ENCODE peak calls at places on chromosomes 13 and 19, in seven cellular contexts. T is GM23338, Z is GM23248, O is HCT116, S is PC-3, U is MM.1S, H is SK-N-SH. M is an unnamed sample. For H3K9me2 and H3K27me3, the result is how much of the 10 kb centered on the place peaks cover.

GRCh38 chr19:16117594-16118033 is 5.9 kb downstream of the RAB8A start:
- DNase-seq in H (no peak), O (no peak), S (no peak), U (peak), T (peak), Z (no peak), M (peak)

GRCh38 chr19:10112895-10113591 is 1.6 kb downstream of the P2RY11 start:
- DNase-seq in O (no peak), S (peak), Z (peak), T (peak), H (peak), U (peak), M (peak)

GRCh38 chr19:31331536-31331935 is 17.7 kb downstream of the TSHZ3 start:
- DNase-seq in Z (no peak), H (no peak), S (no peak), O (no peak), U (no peak), T (no peak), M (no peak)

GRCh38 chr19:52114691-52115090 is 19.1 kb upstream of the ZNF841 start:
- DNase-seq in O (no peak), T (no peak), S (no peak), H (no peak), U (no peak), Z (no peak), M (no peak)

GRCh38 chr13:21420706-21421105 is 38.4 kb downstream of the ZDHHC20 start:
- DNase-seq in U (no peak), O (no peak), T (no peak), H (no peak), S (peak), Z (peak), M (no peak)

GRCh38 chr19:54560881-54561385 is 12.7 kb upstream of the LILRA2 start:
- DNase-seq in Z (peak), U (no peak), T (no peak), H (no peak), S (peak), O (no peak), M (no peak)

GRCh38 chr19:17915940-17916593 is 16.7 kb upstream of the CCDC124 start:
- DNase-seq in Z (no peak), S (peak), U (no peak), O (peak), T (no peak), H (no peak), M (no peak)

GRCh38 chr13:94764576-94765321 is 52.4 kb upstream of the SOX21 start:
- DNase-seq in T (no peak), H (no peak), S (no peak), O (no peak), Z (no peak), U (no peak), M (no peak)

GRCh38 chr13:97043302-97043701 is 49.0 kb upstream of the OXGR1 start:
- DNase-seq in Z (peak), S (no peak), T (no peak), H (no peak), U (no peak), O (no peak), M (no peak)

GRCh38 chr13:113544896-113545295 is 39.7 kb upstream of the TFDP1 start:
- DNase-seq in U (no peak), H (no peak), Z (no peak), O (no peak), T (no peak), S (no peak), M (no peak)

GRCh38 chr13:24284876-24285275 is 24.5 kb upstream of the C1QTNF9 start:
- DNase-seq in Z (no peak), U (no peak), O (no peak), S (no peak), T (no peak), H (no peak), M (no peak)

GRCh38 chr13:71015021-71015420 is 852.0 kb downstream of the DACH1 start:
- DNase-seq in H (no peak), T (no peak), Z (no peak), O (no peak), U (no peak), S (no peak), M (no peak)

GRCh38 chr13:40578055-40578454 is 88.4 kb downstream of the FOXO1 start:
- DNase-seq in T (no peak), U (no peak), O (no peak), Z (no peak), H (no peak), S (no peak), M (no peak)

GRCh38 chr13:100508996-100509395 is 79.6 kb downstream of the GGACT start:
- DNase-seq in S (no peak), H (no peak), Z (no peak), T (no peak), U (no peak), O (no peak), M (no peak)

GRCh38 chr13:114212096-114212495 is 22.6 kb upstream of the CDC16 start:
- DNase-seq in T (no peak), U (no peak), S (peak), Z (peak), H (no peak), O (no peak), M (no peak)

GRCh38 chr13:37263881-37264280 is 158.4 kb upstream of the CSNK1A1L start:
- DNase-seq in T (peak), O (no peak), H (no peak), U (no peak), Z (no peak), S (no peak), M (no peak)
- H3K9me2 ChIP-seq in T (under half), O (under half), H (under half), U (under half), Z (under half), S (under half), M (under half)

GRCh38 chr13:52848455-52849190 is at the start of gene PCDH8:
- DNase-seq in O (no peak), Z (peak), T (peak), U (no peak), H (peak), S (no peak), M (no peak)
- H3K27me3 ChIP-seq in O (under half), Z (under half), T (half or more), U (under half), H (under half), S (under half), M (under half)

DNA sequence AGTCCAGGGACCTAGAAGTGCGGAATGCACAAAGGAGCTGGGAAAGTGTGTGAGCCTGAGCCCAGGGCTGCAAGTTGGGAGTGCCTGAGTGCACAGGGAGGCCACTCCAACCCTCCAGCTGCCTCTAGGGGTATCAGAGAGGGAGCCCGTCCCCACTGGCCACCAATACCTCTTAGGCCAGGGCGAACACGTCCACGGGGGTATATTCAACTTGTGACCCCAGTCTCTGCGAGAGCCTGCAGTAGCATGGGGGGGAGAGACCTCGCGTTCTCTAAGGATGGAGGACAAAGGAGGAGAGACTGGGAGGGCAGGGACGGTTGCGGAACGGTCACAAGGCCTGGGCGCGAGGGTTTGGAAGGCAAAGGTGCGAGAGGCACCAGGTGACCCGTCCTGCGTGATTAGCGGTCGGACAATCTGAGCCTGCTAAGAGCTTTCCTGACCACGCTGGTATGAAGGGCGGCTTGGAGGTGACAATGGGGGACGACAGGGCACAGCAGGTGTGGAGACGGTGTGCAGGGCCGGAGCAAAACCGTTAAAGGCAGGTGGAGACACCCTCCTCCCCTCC is 676 bp downstream of the CD320 start:
- DNase-seq in H (peak), T (peak), S (peak), U (peak), O (no peak), Z (peak), M (peak)
- H3K9me2 ChIP-seq in H (under half), T (under half), S (under half), U (under half), O (under half), Z (under half), M (under half)

DNA sequence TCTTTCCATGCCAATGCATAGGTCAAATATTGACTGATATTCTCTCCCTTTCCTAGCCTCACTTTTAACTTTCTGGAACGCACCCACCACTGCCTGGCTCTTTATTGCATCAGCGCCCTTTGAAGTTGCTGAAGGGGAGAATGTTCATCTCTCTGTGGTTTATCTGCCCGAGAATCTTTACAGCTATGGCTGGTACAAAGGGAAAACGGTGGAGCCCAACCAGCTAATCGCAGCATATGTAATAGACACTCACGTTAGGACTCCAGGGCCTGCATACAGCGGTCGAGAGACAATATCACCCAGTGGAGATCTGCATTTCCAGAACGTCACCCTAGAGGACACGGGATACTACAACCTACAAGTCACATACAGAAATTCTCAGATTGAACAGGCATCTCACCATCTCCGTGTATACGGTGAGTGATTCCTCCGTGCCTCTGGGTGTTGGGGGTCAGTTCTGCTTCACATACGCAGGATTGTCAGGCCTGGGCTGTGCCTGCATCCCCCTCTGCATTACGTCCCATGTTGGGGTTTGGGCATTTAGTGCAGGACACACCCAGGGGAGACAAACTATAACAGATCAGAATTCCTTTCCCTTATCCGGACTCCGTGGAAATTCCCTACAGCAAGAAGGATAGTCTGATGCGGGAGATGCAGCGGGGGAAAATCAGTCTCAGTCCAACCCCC is 1.3 kb downstream of the CEACAM21 start:
- DNase-seq in U (no peak), S (no peak), Z (no peak), T (no peak), H (no peak), O (no peak), M (no peak)
- H3K27me3 ChIP-seq in U (under half), S (under half), Z (under half), T (under half), H (under half), O (under half), M (under half)

M was measured in Karpas-422.